ENCODE peak calls at places on chromosomes 6 and 20, in eight cellular contexts. R is mesendoderm, O is HCT116, X is mammary epithelial cell, H is stomach, M is HAP-1, Y is psoas muscle, Z is neural progenitor cell. D is an unnamed sample.

GRCh38 chr6:129695373-129696027 is 14.5 kb downstream of the ARHGAP18 start:
- DNase-seq in M (peak), H (no peak), R (no peak), Y (no peak), Z (no peak), X (no peak), O (no peak), D (no peak)

GRCh38 chr20:63891061-63892002 is 3.6 kb upstream of the DNAJC5 start:
- DNase-seq in H (no peak), R (peak), Y (no peak), O (no peak), M (no peak), X (no peak), Z (no peak), D (no peak)

GRCh38 chr20:12902992-12903391 is 105.8 kb upstream of the SPTLC3 start:
- DNase-seq in R (no peak), Y (no peak), Z (no peak), O (no peak), X (no peak), M (no peak), H (no peak), D (no peak)

GRCh38 chr6:109523478-109523877 is 40.5 kb upstream of the ZBTB24 start:
- DNase-seq in H (no peak), X (peak), Y (no peak), Z (no peak), R (no peak), O (no peak), M (no peak), D (no peak)

GRCh38 chr6:106083618-106084017 is 2.5 kb upstream of the PRDM1 start:
- DNase-seq in R (no peak), O (no peak), Y (no peak), X (no peak), M (no peak), H (no peak), Z (no peak), D (no peak)

GRCh38 chr20:63521602-63522001 is 1.0 kb downstream of the PPDPF start:
- DNase-seq in R (no peak), O (no peak), H (no peak), Y (peak), M (no peak), X (no peak), Z (peak), D (no peak)

GRCh38 chr6:31568537-31568961 is 3.5 kb upstream of the LTA start:
- DNase-seq in M (no peak), R (no peak), X (peak), O (no peak), H (no peak), Y (no peak), Z (no peak), D (no peak)

GRCh38 chr20:46240065-46240464 is 68.2 kb downstream of the CDH22 start:
- DNase-seq in H (no peak), Y (no peak), O (no peak), X (no peak), R (no peak), Z (no peak), M (no peak), D (no peak)

GRCh38 chr20:36836591-36837329 is 39.2 kb upstream of the TLDC2 start:
- DNase-seq in H (peak), M (peak), Z (peak), X (no peak), R (peak), Y (peak), O (peak), D (peak)

GRCh38 chr6:4581468-4582420 is 194.5 kb upstream of the CDYL start:
- DNase-seq in O (no peak), Y (no peak), H (no peak), R (peak), M (no peak), Z (no peak), X (no peak), D (peak)

GRCh38 chr20:1827510-1827973 is 67.7 kb upstream of the SIRPA start:
- DNase-seq in H (no peak), M (no peak), R (no peak), Y (no peak), X (no peak), Z (no peak), O (no peak), D (no peak)

GRCh38 chr20:47351643-47352331 is 4.7 kb downstream of the ZMYND8 start:
- DNase-seq in M (no peak), H (no peak), R (peak), X (peak), Z (peak), Y (no peak), O (no peak), D (no peak)

GRCh38 chr6:11854418-11855165 is 76.0 kb upstream of the ADTRP start:
- DNase-seq in M (no peak), H (no peak), Z (no peak), O (no peak), Y (no peak), X (peak), R (no peak), D (no peak)

GRCh38 chr6:50655848-50656453 is 57.4 kb upstream of the TFAP2D start:
- DNase-seq in H (no peak), Y (no peak), R (peak), M (no peak), X (no peak), O (no peak), Z (peak), D (no peak)

GRCh38 chr20:54320148-54320607 is 112.3 kb downstream of the PFDN4 start:
- DNase-seq in O (no peak), R (peak), Z (peak), Y (no peak), H (no peak), M (no peak), X (no peak), D (no peak)

GRCh38 chr6:140897349-140897748 is 1235.4 kb upstream of the GJE1 start:
- DNase-seq in O (no peak), X (no peak), R (no peak), Y (no peak), Z (no peak), H (no peak), M (peak), D (no peak)

GRCh38 chr6:42086046-42086664 is 35.8 kb downstream of the TAF8 start:
- DNase-seq in Y (no peak), O (no peak), Z (no peak), X (no peak), H (peak), M (no peak), R (peak), D (no peak)

GRCh38 chr6:34667481-34668238 is 28.9 kb downstream of the ILRUN start:
- DNase-seq in Y (no peak), R (no peak), X (no peak), O (no peak), M (no peak), Z (no peak), H (no peak), D (no peak)

GRCh38 chr20:47018381-47018780 is 123.7 kb downstream of the EYA2 start:
- DNase-seq in M (no peak), Y (no peak), Z (no peak), O (no peak), X (no peak), H (no peak), R (no peak), D (no peak)

GRCh38 chr20:63129991-63130653 is 85.8 kb downstream of the YTHDF1 start:
- DNase-seq in Z (peak), X (no peak), M (peak), O (no peak), H (no peak), Y (no peak), R (peak), D (no peak)

GRCh38 chr6:27158316-27158643 is 89.2 kb upstream of the PRSS16 start:
- DNase-seq in Y (no peak), H (no peak), M (no peak), Z (no peak), O (no peak), X (no peak), R (no peak), D (no peak)
- H3K4me3 ChIP-seq in Y (no peak), H (peak), M (no peak), Z (peak), O (no peak), X (peak), R (no peak), D (no peak)

GRCh38 chr6:169130111-169130510 is 123.5 kb downstream of the THBS2 start:
- DNase-seq in Y (no peak), X (no peak), H (no peak), O (no peak), R (no peak), M (no peak), Z (no peak), D (no peak)

GRCh38 chr6:169132361-169132895 is 121.2 kb downstream of the THBS2 start:
- DNase-seq in Y (no peak), X (peak), R (no peak), Z (no peak), M (no peak), O (no peak), H (no peak), D (no peak)

GRCh38 chr6:169131356-169131755 is 122.3 kb downstream of the THBS2 start:
- DNase-seq in Y (no peak), M (no peak), H (no peak), O (no peak), Z (no peak), R (no peak), X (no peak), D (no peak)
- H3K4me3 ChIP-seq in Y (no peak), M (no peak), H (no peak), O (no peak), Z (no peak), R (no peak), X (no peak), D (no peak)

GRCh38 chr6:156719395-156719719 is 57.8 kb upstream of the ARID1B start:
- DNase-seq in X (no peak), M (no peak), Y (no peak), H (no peak), Z (no peak), R (no peak), O (no peak), D (no peak)
- H3K4me3 ChIP-seq in X (peak), M (no peak), Y (peak), H (peak), Z (no peak), R (no peak), O (peak), D (no peak)

DNA sequence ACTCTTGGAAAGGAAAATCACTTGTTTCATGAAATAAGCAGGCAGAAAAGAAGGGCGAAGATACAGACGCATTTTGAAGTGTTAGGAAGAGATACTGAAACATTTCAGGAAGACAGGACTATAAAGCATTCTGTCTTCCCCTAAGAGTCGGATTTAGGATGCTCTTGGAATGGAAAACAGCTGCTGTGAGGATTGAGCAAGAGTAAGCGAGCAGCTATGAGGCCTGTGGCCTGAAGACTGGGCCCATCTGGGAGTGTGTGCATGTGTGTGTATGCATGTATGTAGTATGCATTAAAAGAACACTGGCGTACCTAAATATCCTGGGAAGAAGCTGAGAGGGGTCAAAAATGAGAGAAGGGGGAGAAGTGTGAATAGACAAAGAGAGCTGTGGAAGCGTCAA is 83.6 kb downstream of the SIM1 start:
- DNase-seq in M (no peak), X (no peak), R (no peak), H (no peak), O (no peak), Z (no peak), Y (no peak), D (no peak)
- H3K4me3 ChIP-seq in M (no peak), X (no peak), R (no peak), H (no peak), O (no peak), Z (no peak), Y (no peak), D (no peak)

GRCh38 chr6:108176281-108177089 is 10.7 kb downstream of the NR2E1 start:
- DNase-seq in Z (peak), Y (no peak), O (no peak), M (no peak), R (no peak), H (no peak), X (no peak), D (no peak)

GRCh38 chr6:108175176-108175591 is 9.4 kb downstream of the NR2E1 start:
- DNase-seq in O (no peak), Z (no peak), X (no peak), Y (no peak), M (no peak), R (no peak), H (no peak), D (no peak)

GRCh38 chr6:108175592-108176279 is 9.9 kb downstream of the NR2E1 start:
- DNase-seq in H (no peak), X (no peak), Y (no peak), O (no peak), M (no peak), Z (peak), R (no peak), D (no peak)

GRCh38 chr6:108171918-108172516 is 6.2 kb downstream of the NR2E1 start:
- DNase-seq in Z (no peak), Y (no peak), H (no peak), X (no peak), O (no peak), R (no peak), M (no peak), D (no peak)

GRCh38 chr6:108174371-108175175 is 8.8 kb downstream of the NR2E1 start:
- DNase-seq in Z (peak), O (no peak), X (no peak), Y (no peak), R (peak), H (no peak), M (no peak), D (no peak)
- H3K4me3 ChIP-seq in Z (no peak), O (no peak), X (no peak), Y (peak), R (no peak), H (no peak), M (no peak), D (no peak)

GRCh38 chr20:44247676-44248419 is 740 bp downstream of the GDAP1L1 start:
- DNase-seq in Y (no peak), M (peak), R (peak), Z (peak), H (no peak), O (no peak), X (peak), D (peak)

GRCh38 chr20:44251284-44251683 is 4.2 kb downstream of the GDAP1L1 start:
- DNase-seq in Y (no peak), X (no peak), R (no peak), Z (no peak), H (no peak), O (no peak), M (no peak), D (no peak)

GRCh38 chr20:44245977-44246376 is 1.1 kb upstream of the GDAP1L1 start:
- DNase-seq in H (no peak), M (no peak), R (no peak), X (no peak), O (no peak), Z (no peak), Y (no peak), D (no peak)

GRCh38 chr20:44248420-44248759 is 1.3 kb downstream of the GDAP1L1 start:
- DNase-seq in H (no peak), Y (no peak), R (no peak), M (no peak), O (no peak), Z (no peak), X (no peak), D (no peak)

GRCh38 chr20:44247131-44247571 is at the start of gene GDAP1L1:
- DNase-seq in X (no peak), Z (peak), M (no peak), O (no peak), R (peak), Y (no peak), H (no peak), D (no peak)
- H3K4me3 ChIP-seq in X (no peak), Z (peak), M (no peak), O (no peak), R (peak), Y (peak), H (peak), D (peak)

GRCh38 chr20:50346372-50347347 is 156.0 kb downstream of the CEBPB start:
- DNase-seq in X (peak), M (no peak), H (peak), O (no peak), Y (peak), R (no peak), Z (no peak), D (no peak)
- H3K4me3 ChIP-seq in X (no peak), M (no peak), H (peak), O (no peak), Y (peak), R (no peak), Z (no peak), D (no peak)

GRCh38 chr6:167125405-167125804 is 2.5 kb downstream of the CCR6 start:
- DNase-seq in O (no peak), M (no peak), R (no peak), H (no peak), Y (no peak), X (no peak), Z (no peak), D (no peak)
- H3K4me3 ChIP-seq in O (no peak), M (no peak), R (no peak), H (no peak), Y (no peak), X (no peak), Z (no peak), D (no peak)

GRCh38 chr6:116327803-116328527 is 42.8 kb upstream of the DSE start:
- DNase-seq in X (no peak), H (no peak), M (peak), O (no peak), Y (no peak), Z (no peak), R (peak), D (peak)
- H3K4me3 ChIP-seq in X (no peak), H (no peak), M (no peak), O (no peak), Y (no peak), Z (no peak), R (no peak), D (no peak)

D was measured in NT2/D1.